ENCODE peak calls at places on chromosomes 3 and 15, in eight cellular contexts. N is AG04450, G is stomach, E is pancreas, R is lower lobe of right lung, W is GM13976, A is suprapubic skin, Q is CD14-positive monocyte. F is an unnamed sample.

GRCh38 chr15:82585072-82585471 is 44.8 kb upstream of the RPS17 start:
- DNase-seq in A (no peak), Q (no peak), N (no peak), R (no peak), E (no peak), W (no peak), G (no peak), F (no peak)

GRCh38 chr3:46059432-46059831 is 32.1 kb upstream of the XCR1 start:
- DNase-seq in Q (peak), W (no peak), R (no peak), A (no peak), G (no peak), E (no peak), N (no peak), F (no peak)

GRCh38 chr3:178385280-178385952 is 150.8 kb upstream of the KCNMB2 start:
- DNase-seq in N (no peak), W (peak), A (no peak), E (no peak), R (no peak), G (no peak), Q (no peak), F (no peak)

GRCh38 chr15:72785452-72786243 is 2.1 kb upstream of the ADPGK start:
- DNase-seq in W (no peak), R (no peak), N (peak), Q (no peak), E (no peak), A (no peak), G (no peak), F (no peak)

GRCh38 chr15:27398631-27399030 is 427.6 kb downstream of the GABRG3 start:
- DNase-seq in N (no peak), W (no peak), E (no peak), G (no peak), Q (no peak), R (no peak), A (no peak), F (no peak)

GRCh38 chr3:76547674-76548073 is 492.2 kb upstream of the ROBO2 start:
- DNase-seq in W (no peak), A (no peak), G (no peak), E (no peak), Q (no peak), N (no peak), R (no peak), F (no peak)

GRCh38 chr15:33757505-33758211 is 210.6 kb upstream of the CHRM5 start:
- DNase-seq in W (no peak), R (no peak), E (no peak), Q (no peak), G (no peak), N (no peak), A (no peak), F (no peak)

GRCh38 chr3:85821130-85821756 is 862.5 kb downstream of the CADM2 start:
- DNase-seq in Q (no peak), E (no peak), A (no peak), R (no peak), N (no peak), G (peak), W (peak), F (no peak)

GRCh38 chr15:33839540-33839939 is 128.8 kb upstream of the CHRM5 start:
- DNase-seq in R (no peak), Q (no peak), W (no peak), G (no peak), E (no peak), A (no peak), N (no peak), F (no peak)

GRCh38 chr3:38455639-38456430 is 2.1 kb downstream of the ACVR2B start:
- DNase-seq in N (peak), G (no peak), Q (no peak), W (peak), R (peak), A (no peak), E (peak), F (peak)

GRCh38 chr3:42276419-42277132 is 10.6 kb upstream of the CCK start:
- DNase-seq in E (no peak), A (no peak), R (no peak), Q (no peak), G (no peak), N (no peak), W (peak), F (no peak)

GRCh38 chr15:41571948-41572347 is 12.9 kb downstream of the TYRO3 start:
- DNase-seq in N (no peak), R (no peak), A (no peak), G (no peak), E (no peak), Q (no peak), W (no peak), F (no peak)

GRCh38 chr3:69560818-69561217 is 174.9 kb upstream of the FRMD4B start:
- DNase-seq in Q (no peak), R (no peak), G (no peak), E (no peak), N (no peak), W (no peak), A (no peak), F (no peak)

GRCh38 chr15:63973212-63974009 is 72.9 kb downstream of the DAPK2 start:
- DNase-seq in A (no peak), N (no peak), R (no peak), W (no peak), E (no peak), G (no peak), Q (no peak), F (peak)

GRCh38 chr3:64161481-64161952 is 63.7 kb downstream of the PRICKLE2 start:
- DNase-seq in G (no peak), W (no peak), E (no peak), N (no peak), A (no peak), R (no peak), Q (no peak), F (no peak)

GRCh38 chr15:25501828-25502446 is 63.1 kb upstream of the UBE3A start:
- DNase-seq in N (no peak), E (no peak), Q (no peak), G (no peak), A (no peak), R (no peak), W (no peak), F (no peak)

GRCh38 chr3:198064420-198064819 is 104.4 kb downstream of the LMLN start:
- DNase-seq in R (no peak), A (no peak), G (no peak), N (no peak), W (no peak), Q (no peak), E (no peak), F (no peak)

GRCh38 chr3:45011756-45012441 is 14.2 kb upstream of the CLEC3B start:
- DNase-seq in E (no peak), R (peak), W (peak), Q (no peak), N (peak), A (no peak), G (peak), F (no peak)

GRCh38 chr15:64009798-64010241 is 36.5 kb downstream of the DAPK2 start:
- DNase-seq in E (no peak), Q (no peak), A (no peak), R (no peak), N (no peak), G (no peak), W (no peak), F (no peak)

GRCh38 chr3:136819784-136820640 is 1.1 kb downstream of the SLC35G2 start:
- DNase-seq in A (peak), N (no peak), R (peak), E (peak), Q (no peak), G (peak), W (peak), F (no peak)

GRCh38 chr15:61084944-61085367 is 144.1 kb downstream of the RORA start:
- DNase-seq in W (peak), G (no peak), N (no peak), A (no peak), R (no peak), Q (no peak), E (no peak), F (no peak)

GRCh38 chr15:51846463-51847230 is 17.2 kb downstream of the TMOD3 start:
- DNase-seq in A (no peak), N (no peak), R (no peak), Q (no peak), G (no peak), W (no peak), E (no peak), F (no peak)

GRCh38 chr3:169780738-169781137 is 7.5 kb downstream of the MYNN start:
- DNase-seq in E (no peak), R (no peak), Q (no peak), N (no peak), G (no peak), W (no peak), A (no peak), F (no peak)

GRCh38 chr3:127033171-127033570 is 50.3 kb downstream of the PLXNA1 start:
- DNase-seq in Q (no peak), R (no peak), G (no peak), E (peak), A (no peak), N (no peak), W (no peak), F (no peak)

GRCh38 chr15:90062023-90062728 is 40.1 kb downstream of the IDH2 start:
- DNase-seq in Q (no peak), N (no peak), R (peak), E (peak), W (no peak), A (no peak), G (peak), F (no peak)

GRCh38 chr3:11482024-11482423 is 161.7 kb downstream of the VGLL4 start:
- DNase-seq in W (no peak), A (no peak), N (no peak), Q (no peak), E (peak), R (no peak), G (peak), F (no peak)

GRCh38 chr3:184352149-184352785 is 9.1 kb downstream of the CLCN2 start:
- DNase-seq in G (peak), R (no peak), N (no peak), W (no peak), Q (no peak), A (no peak), E (peak), F (no peak)

GRCh38 chr15:33994005-33994615 is 25.8 kb downstream of the CHRM5 start:
- DNase-seq in E (no peak), N (no peak), Q (no peak), R (no peak), W (no peak), A (no peak), G (no peak), F (no peak)

GRCh38 chr3:10697918-10698317 is 118.1 kb upstream of the SLC6A11 start:
- DNase-seq in G (no peak), N (no peak), W (no peak), A (no peak), R (no peak), E (no peak), Q (no peak), F (no peak)

GRCh38 chr15:56052389-56053045 is 59.1 kb upstream of the NEDD4 start:
- DNase-seq in R (no peak), N (no peak), E (no peak), A (no peak), Q (no peak), W (peak), G (no peak), F (no peak)

GRCh38 chr3:184896336-184896735 is 84.4 kb downstream of the VPS8 start:
- DNase-seq in N (no peak), G (no peak), W (no peak), E (no peak), A (no peak), Q (no peak), R (no peak), F (no peak)

GRCh38 chr3:60424942-60425341 is 826.3 kb downstream of the FHIT start:
- DNase-seq in R (no peak), E (no peak), G (no peak), N (no peak), A (no peak), W (no peak), Q (no peak), F (no peak)

GRCh38 chr15:45903283-45903682 is 268.5 kb downstream of the SQOR start:
- DNase-seq in E (no peak), Q (no peak), G (no peak), N (no peak), W (no peak), R (no peak), A (no peak), F (no peak)

GRCh38 chr3:56747150-56747549 is 54.6 kb downstream of the ARHGEF3 start:
- DNase-seq in N (no peak), A (no peak), W (no peak), G (no peak), Q (no peak), R (no peak), E (no peak), F (no peak)

GRCh38 chr3:172711457-172711800 is 562 bp upstream of the NCEH1 start:
- DNase-seq in A (no peak), E (no peak), R (no peak), G (no peak), Q (peak), W (peak), N (no peak), F (no peak)
- TF ChIP-seq CTCF in A (no peak), E (no peak), R (no peak), G (no peak), Q (no peak), W (no peak), N (no peak), F (no peak)

DNA sequence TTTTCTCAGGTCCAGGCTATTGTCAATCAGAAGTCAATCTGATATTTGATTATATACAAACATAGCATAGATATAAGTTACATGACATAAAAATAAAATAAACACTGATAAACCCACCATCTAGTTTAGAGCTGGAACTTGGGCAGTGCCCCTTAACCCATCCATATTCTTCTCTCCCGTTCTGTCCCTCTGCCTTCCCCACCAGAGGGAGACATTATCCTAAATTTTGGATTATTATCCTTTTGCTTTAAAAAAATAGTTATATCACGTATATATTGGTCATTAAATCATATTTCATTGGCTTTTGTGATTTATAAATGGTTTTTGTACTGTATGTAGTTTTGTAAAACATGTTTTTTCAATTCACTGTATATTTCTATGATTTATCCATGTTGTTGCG is 107.9 kb downstream of the GMPS start:
- DNase-seq in A (no peak), W (no peak), E (no peak), G (no peak), Q (no peak), R (no peak), N (no peak), F (no peak)
- TF ChIP-seq CTCF in A (no peak), W (no peak), E (no peak), G (no peak), Q (no peak), R (no peak), N (peak), F (peak)

GRCh38 chr15:100384108-100384410 is 42.3 kb upstream of the ADAMTS17 start:
- DNase-seq in R (no peak), Q (no peak), G (no peak), A (no peak), E (peak), W (no peak), N (no peak), F (no peak)
- TF ChIP-seq CTCF in R (peak), Q (no peak), G (no peak), A (no peak), E (no peak), W (no peak), N (no peak), F (no peak)

GRCh38 chr3:52173101-52173500 is 18.9 kb upstream of the POC1A start:
- DNase-seq in Q (no peak), A (peak), E (no peak), R (peak), W (no peak), G (no peak), N (no peak), F (no peak)

GRCh38 chr3:52172262-52172757 is 18.1 kb upstream of the POC1A start:
- DNase-seq in G (no peak), E (no peak), R (no peak), N (no peak), W (no peak), Q (no peak), A (peak), F (no peak)

GRCh38 chr3:52174896-52175295 is 20.7 kb upstream of the POC1A start:
- DNase-seq in R (no peak), Q (peak), A (peak), W (no peak), G (no peak), N (no peak), E (no peak), F (no peak)

GRCh38 chr3:52175416-52176187 is 21.4 kb upstream of the POC1A start:
- DNase-seq in A (peak), G (no peak), Q (no peak), R (no peak), E (no peak), N (no peak), W (no peak), F (no peak)

DNA sequence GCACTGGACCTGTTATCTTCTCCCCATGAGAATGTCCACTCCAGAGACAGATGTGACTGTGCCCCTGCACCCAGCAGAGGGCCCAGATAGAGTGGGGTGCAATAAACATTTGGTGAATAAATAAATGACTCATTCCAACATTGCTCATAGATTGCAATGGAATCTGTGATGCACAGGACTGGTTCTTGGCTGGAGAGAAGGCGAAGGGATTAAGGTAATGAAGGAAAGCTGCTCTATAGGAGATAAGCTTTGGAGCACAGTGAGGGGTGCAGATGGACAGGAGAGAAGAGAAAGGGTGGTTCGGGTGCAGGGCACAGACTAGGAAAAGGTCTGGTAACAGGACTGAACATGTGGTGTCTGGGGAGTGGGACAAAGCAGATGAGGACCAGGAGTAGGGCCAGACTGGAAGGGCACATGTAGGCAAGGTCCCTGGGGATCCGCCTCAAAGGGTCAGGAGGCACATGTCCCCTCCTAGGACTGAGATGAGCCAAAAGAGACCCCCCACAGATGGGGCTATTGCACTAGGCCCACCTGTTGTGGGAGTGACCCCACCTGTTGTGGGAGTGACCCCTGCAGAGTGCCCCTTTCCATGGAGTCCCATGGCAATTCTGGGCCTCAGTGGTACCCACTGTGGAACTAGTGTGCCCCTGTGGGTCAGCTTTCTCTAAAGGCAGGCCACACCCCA is 17.5 kb upstream of the POC1A start:
- DNase-seq in R (peak), G (no peak), E (no peak), W (no peak), N (no peak), Q (no peak), A (peak), F (no peak)
- TF ChIP-seq CTCF in R (no peak), G (no peak), E (no peak), W (no peak), N (peak), Q (no peak), A (no peak), F (no peak)

DNA sequence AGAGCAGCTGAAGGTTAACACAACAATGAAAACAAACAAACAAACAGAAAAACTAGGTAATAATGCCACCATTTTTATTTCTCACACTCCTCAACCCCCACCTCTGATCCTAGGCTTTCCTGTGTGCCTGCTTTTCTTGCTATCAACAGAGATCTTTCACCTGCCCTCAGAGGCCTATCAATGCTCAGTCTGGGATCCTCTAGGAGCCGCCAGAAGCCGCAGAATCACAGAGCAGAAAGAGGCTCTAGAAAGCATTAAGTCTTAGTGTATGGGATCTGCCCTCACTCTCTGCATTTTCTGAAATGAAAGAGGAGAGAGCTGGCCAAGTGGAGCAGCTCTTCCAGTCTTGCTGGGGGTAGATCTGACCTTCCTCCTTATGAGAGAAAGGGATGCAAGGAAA is 306.8 kb downstream of the TUSC7 start:
- DNase-seq in N (no peak), Q (no peak), G (no peak), R (no peak), A (no peak), W (no peak), E (no peak), F (no peak)
- TF ChIP-seq CTCF in N (no peak), Q (no peak), G (no peak), R (no peak), A (no peak), W (no peak), E (no peak), F (peak)

DNA sequence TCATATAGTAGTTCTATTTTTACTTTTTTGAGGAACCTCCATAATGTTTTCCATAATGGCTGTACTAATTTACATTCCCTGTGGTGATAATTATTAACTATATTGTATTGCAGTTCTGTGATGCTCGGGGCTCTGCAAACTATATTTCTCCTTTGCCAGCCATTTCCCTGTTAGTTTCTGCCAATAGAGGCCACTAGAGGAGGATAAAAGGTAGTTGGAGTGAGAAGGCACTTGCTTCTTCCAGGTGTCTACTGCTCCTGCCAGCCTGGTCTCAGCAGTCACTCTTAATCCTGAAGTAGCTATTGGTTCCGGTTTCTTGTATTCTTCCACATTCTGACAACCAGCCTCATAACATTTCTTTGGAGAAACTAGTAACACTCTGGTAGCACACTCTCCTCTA is 233.9 kb upstream of the GBE1 start:
- DNase-seq in W (no peak), A (no peak), G (no peak), Q (no peak), R (no peak), E (no peak), N (no peak), F (no peak)
- TF ChIP-seq CTCF in W (no peak), A (no peak), G (no peak), Q (no peak), R (no peak), E (no peak), N (no peak), F (no peak)

GRCh38 chr15:69531302-69532027 is 78.8 kb downstream of the RPLP1 start:
- DNase-seq in R (no peak), G (peak), E (no peak), N (no peak), A (no peak), Q (no peak), W (no peak), F (no peak)
- TF ChIP-seq CTCF in R (no peak), G (no peak), E (no peak), N (no peak), A (no peak), Q (no peak), W (no peak), F (no peak)

DNA sequence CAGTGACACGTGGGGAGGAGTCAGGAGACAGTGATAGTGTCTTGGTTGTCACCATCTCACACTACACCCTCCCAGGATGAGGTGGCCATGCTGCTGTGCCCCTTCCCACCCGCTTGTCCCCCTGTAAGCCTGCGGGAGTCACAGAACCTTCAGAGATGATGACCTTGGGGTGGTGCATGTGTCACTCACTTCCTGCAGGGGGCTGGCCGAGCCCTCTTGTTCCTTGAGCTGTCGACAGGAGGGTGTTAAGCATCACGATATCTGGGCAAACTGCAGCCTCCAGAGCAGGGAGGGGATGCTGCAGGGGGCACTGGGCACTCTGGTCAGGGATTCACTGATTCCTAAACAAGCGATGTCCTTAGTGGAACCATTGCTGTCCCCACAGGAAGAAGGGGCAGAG is 27.7 kb downstream of the FAH start:
- DNase-seq in W (no peak), Q (no peak), N (no peak), R (no peak), A (no peak), E (no peak), G (no peak), F (no peak)
- TF ChIP-seq CTCF in W (no peak), Q (no peak), N (no peak), R (no peak), A (no peak), E (no peak), G (no peak), F (no peak)

GRCh38 chr3:72447059-72447946 is 400.9 kb downstream of the SHQ1 start:
- DNase-seq in E (peak), R (peak), N (peak), Q (peak), A (peak), W (peak), G (peak), F (peak)
- TF ChIP-seq CTCF in E (no peak), R (no peak), N (no peak), Q (no peak), A (no peak), W (no peak), G (no peak), F (peak)